ENCODE peak calls at places on chromosome 9, in six cellular contexts. C, T, Q, D, R and U are unnamed samples.

GRCh38 chr9:696332-697090 is 145.0 kb upstream of the DMRT1 start:
- DNase-seq in R (peak), D (no peak), T (no peak), C (no peak), Q (peak), U (no peak)

GRCh38 chr9:132185164-132186009 is 23.5 kb downstream of the NTNG2 start:
- DNase-seq in T (no peak), C (no peak), Q (no peak), D (peak), R (no peak), U (no peak)

GRCh38 chr9:124652203-124652992 is 118.7 kb downstream of the NR6A1 start:
- DNase-seq in R (peak), Q (peak), D (no peak), C (peak), T (no peak), U (no peak)

GRCh38 chr9:137968235-137968634 is 90.7 kb downstream of the CACNA1B start:
- DNase-seq in R (no peak), D (peak), Q (peak), C (no peak), T (no peak), U (no peak)

GRCh38 chr9:36922548-36922947 is 111.5 kb downstream of the PAX5 start:
- DNase-seq in T (no peak), R (no peak), D (no peak), Q (no peak), C (no peak), U (no peak)

GRCh38 chr9:34630402-34631154 is 1.7 kb upstream of the ARID3C start:
- DNase-seq in Q (no peak), R (no peak), C (no peak), T (no peak), D (no peak), U (no peak)

GRCh38 chr9:12955510-12956163 is 180.8 kb downstream of the LURAP1L start:
- DNase-seq in C (no peak), D (peak), Q (no peak), T (no peak), R (no peak), U (no peak)

GRCh38 chr9:19498015-19498414 is 89.2 kb downstream of the ACER2 start:
- DNase-seq in C (no peak), T (no peak), D (no peak), Q (peak), R (no peak), U (no peak)

GRCh38 chr9:136947955-136948510 is 3.0 kb downstream of the C8G start:
- DNase-seq in Q (peak), D (peak), C (no peak), T (no peak), R (peak), U (no peak)

GRCh38 chr9:117114768-117115167 is 300.1 kb downstream of the ASTN2 start:
- DNase-seq in C (no peak), R (no peak), T (no peak), D (no peak), Q (no peak), U (no peak)

GRCh38 chr9:89519393-89519805 is 21.5 kb upstream of the SEMA4D start:
- DNase-seq in Q (no peak), T (no peak), D (no peak), C (no peak), R (peak), U (no peak)

GRCh38 chr9:136138566-136138965 is 19.9 kb upstream of the TMEM250 start:
- DNase-seq in C (no peak), R (no peak), D (peak), T (no peak), Q (peak), U (no peak)

GRCh38 chr9:137416563-137417151 is 6.3 kb downstream of the EXD3 start:
- DNase-seq in D (no peak), C (no peak), T (no peak), Q (no peak), R (peak), U (no peak)

GRCh38 chr9:31847963-31848362 is 536.5 kb upstream of the ACO1 start:
- DNase-seq in D (no peak), T (no peak), R (no peak), Q (no peak), C (no peak), U (no peak)

GRCh38 chr9:97755618-97756267 is 58.6 kb upstream of the XPA start:
- DNase-seq in R (no peak), D (no peak), C (no peak), T (no peak), Q (no peak), U (no peak)

GRCh38 chr9:81531511-81531910 is 157.8 kb downstream of the TLE1 start:
- DNase-seq in R (no peak), D (no peak), Q (no peak), C (no peak), T (no peak), U (no peak)

GRCh38 chr9:120921751-120922181 is 4.8 kb downstream of the TRAF1 start:
- DNase-seq in R (no peak), T (no peak), D (no peak), Q (peak), C (no peak), U (no peak)

GRCh38 chr9:120923620-120924328 is 2.8 kb downstream of the TRAF1 start:
- DNase-seq in R (no peak), Q (no peak), D (no peak), T (no peak), C (no peak), U (no peak)

GRCh38 chr9:120924698-120925534 is 1.7 kb downstream of the TRAF1 start:
- DNase-seq in Q (no peak), D (peak), C (no peak), R (no peak), T (no peak), U (no peak)

GRCh38 chr9:120920495-120921178 is 6.0 kb downstream of the TRAF1 start:
- DNase-seq in T (no peak), C (no peak), D (no peak), R (no peak), Q (no peak), U (no peak)

GRCh38 chr9:120922404-120923173 is 4.0 kb downstream of the TRAF1 start:
- DNase-seq in Q (no peak), R (no peak), C (no peak), D (no peak), T (no peak), U (no peak)
- H3K4me3 ChIP-seq in Q (no peak), R (no peak), C (no peak), D (no peak), T (peak), U (peak)

GRCh38 chr9:130042406-130042930 is 521 bp downstream of the FNBP1 start:
- DNase-seq in Q (peak), C (no peak), R (peak), D (no peak), T (no peak), U (no peak)

GRCh38 chr9:130045657-130046450 is 2.9 kb upstream of the FNBP1 start:
- DNase-seq in C (no peak), R (no peak), T (no peak), D (no peak), Q (no peak), U (no peak)

GRCh38 chr9:130041648-130042405 is 1.2 kb downstream of the FNBP1 start:
- DNase-seq in R (no peak), T (no peak), C (no peak), D (peak), Q (peak), U (no peak)

GRCh38 chr9:130042931-130043653 is at the start of gene FNBP1:
- DNase-seq in R (peak), T (peak), Q (peak), D (peak), C (no peak), U (no peak)

GRCh38 chr9:130043654-130044623 is 950 bp upstream of the FNBP1 start:
- DNase-seq in C (no peak), R (peak), T (no peak), Q (peak), D (no peak), U (no peak)
- TF ChIP-seq CTCF in C (peak), R (no peak), T (no peak), Q (peak), D (no peak), U (no peak)

GRCh38 chr9:95512751-95513120 is 4.0 kb downstream of the PTCH1 start:
- DNase-seq in C (no peak), T (no peak), R (no peak), D (no peak), Q (no peak), U (no peak)
- H3K4me3 ChIP-seq in C (no peak), T (no peak), R (no peak), D (peak), Q (peak), U (no peak)

DNA sequence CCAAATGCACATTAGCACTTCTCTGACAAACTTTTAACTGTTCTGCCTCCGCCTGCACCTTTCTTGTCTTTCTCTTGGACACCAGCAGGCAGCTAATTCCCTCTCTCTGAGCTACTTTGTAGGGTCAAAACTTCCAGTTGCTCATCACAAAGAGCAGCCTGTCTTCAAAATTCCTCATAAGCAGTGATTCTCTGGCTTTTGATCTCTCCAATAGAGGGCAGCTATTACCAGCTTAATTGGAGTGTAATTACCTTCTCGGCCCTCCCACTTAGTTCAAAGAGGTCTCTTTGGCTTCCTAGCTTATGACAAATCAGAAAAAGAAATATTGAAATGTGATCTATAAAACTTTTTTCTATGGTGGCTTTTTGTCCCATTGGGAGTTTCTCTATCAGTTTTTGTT is 43.6 kb upstream of the RAD23B start:
- DNase-seq in R (no peak), T (no peak), C (no peak), Q (no peak), D (no peak), U (no peak)
- TF ChIP-seq CTCF in R (peak), T (peak), C (no peak), Q (peak), D (peak), U (peak)

GRCh38 chr9:27489087-27489876 is 34.8 kb upstream of the IFNK start:
- DNase-seq in R (no peak), C (no peak), T (peak), D (no peak), Q (no peak), U (peak)
- H3K4me3 ChIP-seq in R (no peak), C (no peak), T (no peak), D (no peak), Q (no peak), U (no peak)

GRCh38 chr9:15873573-15874177 is 320.8 kb downstream of the CCDC171 start:
- DNase-seq in D (no peak), T (peak), Q (peak), R (no peak), C (no peak), U (no peak)
- TF ChIP-seq CTCF in D (peak), T (peak), Q (peak), R (peak), C (peak), U (peak)

GRCh38 chr9:16626577-16627130 is 243.8 kb downstream of the BNC2 start:
- DNase-seq in Q (peak), D (peak), R (no peak), C (no peak), T (no peak), U (no peak)
- H3K4me3 ChIP-seq in Q (no peak), D (no peak), R (no peak), C (no peak), T (no peak), U (no peak)

DNA sequence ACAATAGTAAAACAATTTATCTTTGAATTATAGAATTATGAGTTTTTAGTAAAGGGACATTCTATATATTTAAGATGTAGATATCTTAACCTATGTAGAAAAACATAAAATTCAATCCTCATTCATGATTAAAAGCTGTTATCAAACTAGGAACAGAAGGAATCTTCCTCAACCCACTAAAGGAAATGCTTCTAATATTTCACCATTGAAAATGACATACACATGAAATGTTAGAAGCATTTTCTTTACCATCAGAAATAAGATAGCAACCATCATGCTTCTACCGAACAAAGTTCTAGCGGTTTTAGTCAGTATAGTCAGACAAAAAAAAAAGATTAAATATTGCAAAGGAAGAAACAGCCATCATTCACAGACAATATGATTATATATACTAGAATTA is 32.2 kb downstream of the SHOC1 start:
- DNase-seq in R (no peak), C (no peak), D (no peak), Q (no peak), T (no peak), U (no peak)
- TF ChIP-seq CTCF in R (no peak), C (no peak), D (no peak), Q (no peak), T (no peak), U (no peak)